ENCODE peak calls at places on chromosomes 7 and 10, in ten cellular contexts. One of them, this sample, is unnamed.

GRCh38 chr7:1664711-1665591 is 5.1 kb upstream of the ELFN1 start:
- DNase-seq in epithelial cell of esophagus: peak
- DNase-seq in astrocyte of the spinal cord: peak
- DNase-seq in mammary epithelial cell: peak
- DNase-seq in NB4: peak
- DNase-seq in lower leg skin: no peak
- DNase-seq in uterus: peak
- DNase-seq in cardiac fibroblast: peak
- DNase-seq in AG10803: peak
- DNase-seq in fibroblast of pulmonary artery: peak
- DNase-seq in this sample: no peak

GRCh38 chr7:66522518-66522917 is 106.2 kb upstream of the KCTD7 start:
- DNase-seq in epithelial cell of esophagus: no peak
- DNase-seq in astrocyte of the spinal cord: no peak
- DNase-seq in mammary epithelial cell: no peak
- DNase-seq in NB4: peak
- DNase-seq in lower leg skin: no peak
- DNase-seq in uterus: no peak
- DNase-seq in cardiac fibroblast: no peak
- DNase-seq in AG10803: no peak
- DNase-seq in fibroblast of pulmonary artery: no peak
- DNase-seq in this sample: no peak

GRCh38 chr7:28998110-28998509 is 40.0 kb upstream of the TRIL start:
- DNase-seq in epithelial cell of esophagus: no peak
- DNase-seq in astrocyte of the spinal cord: no peak
- DNase-seq in mammary epithelial cell: no peak
- DNase-seq in NB4: no peak
- DNase-seq in lower leg skin: no peak
- DNase-seq in uterus: no peak
- DNase-seq in cardiac fibroblast: no peak
- DNase-seq in AG10803: no peak
- DNase-seq in fibroblast of pulmonary artery: no peak
- DNase-seq in this sample: no peak

GRCh38 chr7:2904202-2904601 is 60.1 kb upstream of the GNA12 start:
- DNase-seq in epithelial cell of esophagus: no peak
- DNase-seq in astrocyte of the spinal cord: no peak
- DNase-seq in mammary epithelial cell: no peak
- DNase-seq in NB4: no peak
- DNase-seq in lower leg skin: no peak
- DNase-seq in uterus: no peak
- DNase-seq in cardiac fibroblast: no peak
- DNase-seq in AG10803: no peak
- DNase-seq in fibroblast of pulmonary artery: no peak
- DNase-seq in this sample: no peak

GRCh38 chr7:120856621-120857352 is 1.2 kb downstream of the TSPAN12 start:
- DNase-seq in epithelial cell of esophagus: peak
- DNase-seq in astrocyte of the spinal cord: peak
- DNase-seq in mammary epithelial cell: peak
- DNase-seq in NB4: peak
- DNase-seq in lower leg skin: no peak
- DNase-seq in uterus: peak
- DNase-seq in cardiac fibroblast: peak
- DNase-seq in AG10803: peak
- DNase-seq in fibroblast of pulmonary artery: peak
- DNase-seq in this sample: no peak

GRCh38 chr7:55299273-55299967 is 65.7 kb upstream of the LANCL2 start:
- DNase-seq in epithelial cell of esophagus: no peak
- DNase-seq in astrocyte of the spinal cord: no peak
- DNase-seq in mammary epithelial cell: no peak
- DNase-seq in NB4: no peak
- DNase-seq in lower leg skin: no peak
- DNase-seq in uterus: no peak
- DNase-seq in cardiac fibroblast: no peak
- DNase-seq in AG10803: no peak
- DNase-seq in fibroblast of pulmonary artery: no peak
- DNase-seq in this sample: no peak

GRCh38 chr7:24725554-24726260 is 31.6 kb downstream of the GSDME start:
- DNase-seq in epithelial cell of esophagus: no peak
- DNase-seq in astrocyte of the spinal cord: no peak
- DNase-seq in mammary epithelial cell: no peak
- DNase-seq in NB4: no peak
- DNase-seq in lower leg skin: no peak
- DNase-seq in uterus: no peak
- DNase-seq in cardiac fibroblast: no peak
- DNase-seq in AG10803: no peak
- DNase-seq in fibroblast of pulmonary artery: no peak
- DNase-seq in this sample: no peak

GRCh38 chr10:121469797-121470606 is 128.2 kb downstream of the FGFR2 start:
- DNase-seq in epithelial cell of esophagus: no peak
- DNase-seq in astrocyte of the spinal cord: no peak
- DNase-seq in mammary epithelial cell: no peak
- DNase-seq in NB4: no peak
- DNase-seq in lower leg skin: no peak
- DNase-seq in uterus: no peak
- DNase-seq in cardiac fibroblast: no peak
- DNase-seq in AG10803: no peak
- DNase-seq in fibroblast of pulmonary artery: no peak
- DNase-seq in this sample: no peak

GRCh38 chr10:112767156-112767555 is 182.9 kb upstream of the TCF7L2 start:
- DNase-seq in epithelial cell of esophagus: no peak
- DNase-seq in astrocyte of the spinal cord: no peak
- DNase-seq in mammary epithelial cell: no peak
- DNase-seq in NB4: no peak
- DNase-seq in lower leg skin: no peak
- DNase-seq in uterus: no peak
- DNase-seq in cardiac fibroblast: no peak
- DNase-seq in AG10803: no peak
- DNase-seq in fibroblast of pulmonary artery: no peak
- DNase-seq in this sample: no peak

GRCh38 chr10:70493660-70494234 is 15.2 kb downstream of the PALD1 start:
- DNase-seq in epithelial cell of esophagus: no peak
- DNase-seq in astrocyte of the spinal cord: no peak
- DNase-seq in mammary epithelial cell: no peak
- DNase-seq in NB4: peak
- DNase-seq in lower leg skin: no peak
- DNase-seq in uterus: no peak
- DNase-seq in cardiac fibroblast: no peak
- DNase-seq in AG10803: no peak
- DNase-seq in fibroblast of pulmonary artery: no peak
- DNase-seq in this sample: no peak

GRCh38 chr10:16626697-16627096 is 105.0 kb upstream of the C1QL3 start:
- DNase-seq in epithelial cell of esophagus: no peak
- DNase-seq in astrocyte of the spinal cord: no peak
- DNase-seq in mammary epithelial cell: no peak
- DNase-seq in NB4: no peak
- DNase-seq in lower leg skin: no peak
- DNase-seq in uterus: no peak
- DNase-seq in cardiac fibroblast: no peak
- DNase-seq in AG10803: no peak
- DNase-seq in fibroblast of pulmonary artery: peak
- DNase-seq in this sample: no peak

GRCh38 chr7:516606-517456 is 2.8 kb downstream of the PDGFA start:
- DNase-seq in epithelial cell of esophagus: peak
- DNase-seq in astrocyte of the spinal cord: peak
- DNase-seq in mammary epithelial cell: peak
- DNase-seq in NB4: no peak
- DNase-seq in lower leg skin: no peak
- DNase-seq in uterus: peak
- DNase-seq in cardiac fibroblast: peak
- DNase-seq in AG10803: peak
- DNase-seq in fibroblast of pulmonary artery: peak
- DNase-seq in this sample: peak

GRCh38 chr7:92837214-92837749 is 909 bp upstream of the CDK6 start:
- DNase-seq in epithelial cell of esophagus: peak
- DNase-seq in astrocyte of the spinal cord: peak
- DNase-seq in mammary epithelial cell: peak
- DNase-seq in NB4: peak
- DNase-seq in lower leg skin: no peak
- DNase-seq in uterus: no peak
- DNase-seq in cardiac fibroblast: peak
- DNase-seq in AG10803: peak
- DNase-seq in fibroblast of pulmonary artery: peak
- DNase-seq in this sample: no peak

GRCh38 chr7:43456200-43456599 is 126.7 kb upstream of the STK17A start:
- DNase-seq in epithelial cell of esophagus: no peak
- DNase-seq in astrocyte of the spinal cord: no peak
- DNase-seq in mammary epithelial cell: no peak
- DNase-seq in NB4: peak
- DNase-seq in lower leg skin: no peak
- DNase-seq in uterus: no peak
- DNase-seq in cardiac fibroblast: no peak
- DNase-seq in AG10803: no peak
- DNase-seq in fibroblast of pulmonary artery: no peak
- DNase-seq in this sample: no peak

GRCh38 chr7:38220452-38220851 is 42.4 kb downstream of the STARD3NL start:
- DNase-seq in epithelial cell of esophagus: no peak
- DNase-seq in astrocyte of the spinal cord: no peak
- DNase-seq in mammary epithelial cell: no peak
- DNase-seq in NB4: no peak
- DNase-seq in lower leg skin: no peak
- DNase-seq in uterus: no peak
- DNase-seq in cardiac fibroblast: no peak
- DNase-seq in AG10803: no peak
- DNase-seq in fibroblast of pulmonary artery: no peak
- DNase-seq in this sample: no peak

GRCh38 chr10:7157091-7157490 is 253.7 kb downstream of the SFMBT2 start:
- DNase-seq in epithelial cell of esophagus: no peak
- DNase-seq in astrocyte of the spinal cord: no peak
- DNase-seq in mammary epithelial cell: no peak
- DNase-seq in NB4: peak
- DNase-seq in lower leg skin: no peak
- DNase-seq in uterus: no peak
- DNase-seq in cardiac fibroblast: no peak
- DNase-seq in AG10803: no peak
- DNase-seq in fibroblast of pulmonary artery: no peak
- DNase-seq in this sample: no peak

GRCh38 chr7:99375070-99375807 is 709 bp downstream of the ARPC1B start:
- DNase-seq in epithelial cell of esophagus: peak
- DNase-seq in astrocyte of the spinal cord: peak
- DNase-seq in mammary epithelial cell: peak
- DNase-seq in NB4: peak
- DNase-seq in lower leg skin: peak
- DNase-seq in uterus: peak
- DNase-seq in cardiac fibroblast: peak
- DNase-seq in AG10803: peak
- DNase-seq in fibroblast of pulmonary artery: peak
- DNase-seq in this sample: no peak

GRCh38 chr10:14603539-14604102 is 171.1 kb downstream of the FAM107B start:
- DNase-seq in epithelial cell of esophagus: no peak
- DNase-seq in astrocyte of the spinal cord: no peak
- DNase-seq in mammary epithelial cell: no peak
- DNase-seq in NB4: peak
- DNase-seq in lower leg skin: no peak
- DNase-seq in uterus: no peak
- DNase-seq in cardiac fibroblast: peak
- DNase-seq in AG10803: no peak
- DNase-seq in fibroblast of pulmonary artery: no peak
- DNase-seq in this sample: no peak

GRCh38 chr10:123149568-123150228 is 1.8 kb downstream of the HMX2 start:
- DNase-seq in epithelial cell of esophagus: peak
- DNase-seq in astrocyte of the spinal cord: no peak
- DNase-seq in mammary epithelial cell: peak
- DNase-seq in NB4: no peak
- DNase-seq in lower leg skin: no peak
- DNase-seq in uterus: no peak
- DNase-seq in cardiac fibroblast: no peak
- DNase-seq in AG10803: peak
- DNase-seq in fibroblast of pulmonary artery: peak
- DNase-seq in this sample: no peak

DNA sequence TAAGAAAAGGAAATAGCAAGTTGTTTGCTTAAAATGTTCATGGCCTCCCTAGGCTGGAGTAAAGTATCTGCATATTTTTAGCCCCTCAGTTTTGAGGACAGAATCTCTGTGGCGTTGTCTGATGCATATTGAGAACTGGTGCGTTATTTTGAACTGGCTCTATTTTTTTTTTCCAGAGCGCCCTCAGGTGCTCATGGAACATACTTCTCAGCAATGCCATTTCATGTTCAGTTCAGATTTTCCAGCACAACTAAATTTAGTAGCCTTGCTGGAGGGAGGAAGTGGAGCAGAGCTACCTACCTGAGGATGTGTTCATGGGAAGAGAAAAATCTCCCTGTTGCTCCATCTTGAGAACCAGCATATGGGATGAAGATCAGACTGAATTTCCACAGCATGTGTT is 870.5 kb downstream of the LRMDA start:
- DNase-seq in epithelial cell of esophagus: peak
- DNase-seq in astrocyte of the spinal cord: peak
- DNase-seq in mammary epithelial cell: peak
- DNase-seq in NB4: peak
- DNase-seq in lower leg skin: no peak
- DNase-seq in uterus: no peak
- DNase-seq in cardiac fibroblast: peak
- DNase-seq in AG10803: no peak
- DNase-seq in fibroblast of pulmonary artery: no peak
- DNase-seq in this sample: no peak
- TF ChIP-seq CTCF in epithelial cell of esophagus: peak
- TF ChIP-seq CTCF in astrocyte of the spinal cord: peak
- TF ChIP-seq CTCF in mammary epithelial cell: peak
- TF ChIP-seq CTCF in NB4: peak
- TF ChIP-seq CTCF in lower leg skin: no peak
- TF ChIP-seq CTCF in uterus: no peak
- TF ChIP-seq CTCF in cardiac fibroblast: peak
- TF ChIP-seq CTCF in AG10803: peak
- TF ChIP-seq CTCF in fibroblast of pulmonary artery: no peak
- TF ChIP-seq CTCF in this sample: no peak

GRCh38 chr10:20271490-20271889 is 455.3 kb downstream of the PLXDC2 start:
- DNase-seq in epithelial cell of esophagus: no peak
- DNase-seq in astrocyte of the spinal cord: no peak
- DNase-seq in mammary epithelial cell: no peak
- DNase-seq in NB4: no peak
- DNase-seq in lower leg skin: no peak
- DNase-seq in uterus: no peak
- DNase-seq in cardiac fibroblast: no peak
- DNase-seq in AG10803: no peak
- DNase-seq in fibroblast of pulmonary artery: no peak
- DNase-seq in this sample: no peak
- H3K4me3 ChIP-seq in epithelial cell of esophagus: no peak
- H3K4me3 ChIP-seq in astrocyte of the spinal cord: no peak
- H3K4me3 ChIP-seq in mammary epithelial cell: no peak
- H3K4me3 ChIP-seq in NB4: no peak
- H3K4me3 ChIP-seq in lower leg skin: no peak
- H3K4me3 ChIP-seq in uterus: no peak
- H3K4me3 ChIP-seq in cardiac fibroblast: no peak
- H3K4me3 ChIP-seq in AG10803: no peak
- H3K4me3 ChIP-seq in fibroblast of pulmonary artery: no peak
- H3K4me3 ChIP-seq in this sample: no peak

GRCh38 chr7:70585071-70585470 is 546.9 kb upstream of the GALNT17 start:
- DNase-seq in epithelial cell of esophagus: no peak
- DNase-seq in astrocyte of the spinal cord: no peak
- DNase-seq in mammary epithelial cell: no peak
- DNase-seq in NB4: no peak
- DNase-seq in lower leg skin: no peak
- DNase-seq in uterus: no peak
- DNase-seq in cardiac fibroblast: no peak
- DNase-seq in AG10803: no peak
- DNase-seq in fibroblast of pulmonary artery: no peak
- DNase-seq in this sample: no peak
- TF ChIP-seq CTCF in epithelial cell of esophagus: peak
- TF ChIP-seq CTCF in astrocyte of the spinal cord: peak
- TF ChIP-seq CTCF in mammary epithelial cell: peak
- TF ChIP-seq CTCF in NB4: no peak
- TF ChIP-seq CTCF in lower leg skin: no peak
- TF ChIP-seq CTCF in uterus: no peak
- TF ChIP-seq CTCF in cardiac fibroblast: no peak
- TF ChIP-seq CTCF in AG10803: no peak
- TF ChIP-seq CTCF in fibroblast of pulmonary artery: no peak
- TF ChIP-seq CTCF in this sample: no peak

GRCh38 chr10:22366771-22367170 is 21.5 kb downstream of the SPAG6 start:
- DNase-seq in epithelial cell of esophagus: no peak
- DNase-seq in astrocyte of the spinal cord: no peak
- DNase-seq in mammary epithelial cell: no peak
- DNase-seq in NB4: no peak
- DNase-seq in lower leg skin: no peak
- DNase-seq in uterus: no peak
- DNase-seq in cardiac fibroblast: no peak
- DNase-seq in AG10803: no peak
- DNase-seq in fibroblast of pulmonary artery: no peak
- DNase-seq in this sample: no peak
- H3K4me3 ChIP-seq in epithelial cell of esophagus: no peak
- H3K4me3 ChIP-seq in astrocyte of the spinal cord: no peak
- H3K4me3 ChIP-seq in mammary epithelial cell: no peak
- H3K4me3 ChIP-seq in NB4: no peak
- H3K4me3 ChIP-seq in lower leg skin: no peak
- H3K4me3 ChIP-seq in uterus: no peak
- H3K4me3 ChIP-seq in cardiac fibroblast: no peak
- H3K4me3 ChIP-seq in AG10803: no peak
- H3K4me3 ChIP-seq in fibroblast of pulmonary artery: no peak
- H3K4me3 ChIP-seq in this sample: no peak